ENCODE peak calls at places on chromosomes 5 and 9, in four cellular contexts. G is GM12878, C is K562, O is HL-60. J is an unnamed sample.

GRCh38 chr9:82170871-82171270 is 182.3 kb downstream of the SPATA31D1 start:
- DNase-seq in G (no peak), C (no peak), O (no peak), J (no peak)

GRCh38 chr5:161676109-161676508 is 9.4 kb upstream of the GABRA6 start:
- DNase-seq in G (peak), C (no peak), O (no peak), J (no peak)

GRCh38 chr5:160616712-160617497 is 195.2 kb downstream of the PTTG1 start:
- DNase-seq in G (no peak), C (no peak), O (peak), J (no peak)

GRCh38 chr5:89560724-89561123 is 677.7 kb upstream of the MEF2C start:
- DNase-seq in G (no peak), C (no peak), O (no peak), J (no peak)

GRCh38 chr5:139369181-139369580 is 13.9 kb downstream of the SLC23A1 start:
- DNase-seq in G (no peak), C (no peak), O (no peak), J (no peak)

GRCh38 chr9:116605904-116606341 is 81.2 kb upstream of the TRIM32 start:
- DNase-seq in G (no peak), C (no peak), O (no peak), J (no peak)

GRCh38 chr9:97633859-97634485 is 351 bp downstream of the NCBP1 start:
- DNase-seq in G (no peak), C (no peak), O (no peak), J (no peak)

GRCh38 chr9:76827286-76828080 is 63.2 kb downstream of the PCA3 start:
- DNase-seq in G (no peak), C (no peak), O (no peak), J (no peak)

GRCh38 chr5:71939452-71939932 is 167.8 kb upstream of the MAP1B start:
- DNase-seq in G (no peak), C (no peak), O (no peak), J (no peak)

GRCh38 chr5:169637856-169638190 is 748 bp downstream of the DOCK2 start:
- DNase-seq in G (no peak), C (no peak), O (no peak), J (peak)

GRCh38 chr5:107425541-107426031 is 245.2 kb downstream of the EFNA5 start:
- DNase-seq in G (no peak), C (no peak), O (no peak), J (no peak)

GRCh38 chr5:50923768-50924113 is 257.3 kb downstream of the PARP8 start:
- DNase-seq in G (no peak), C (no peak), O (no peak), J (no peak)

GRCh38 chr9:136784997-136785361 is 6.2 kb upstream of the TMEM141 start:
- DNase-seq in G (no peak), C (peak), O (no peak), J (no peak)
- TF ChIP-seq SPI1 in G (no peak), C (no peak), O (no peak), J (no peak)

DNA sequence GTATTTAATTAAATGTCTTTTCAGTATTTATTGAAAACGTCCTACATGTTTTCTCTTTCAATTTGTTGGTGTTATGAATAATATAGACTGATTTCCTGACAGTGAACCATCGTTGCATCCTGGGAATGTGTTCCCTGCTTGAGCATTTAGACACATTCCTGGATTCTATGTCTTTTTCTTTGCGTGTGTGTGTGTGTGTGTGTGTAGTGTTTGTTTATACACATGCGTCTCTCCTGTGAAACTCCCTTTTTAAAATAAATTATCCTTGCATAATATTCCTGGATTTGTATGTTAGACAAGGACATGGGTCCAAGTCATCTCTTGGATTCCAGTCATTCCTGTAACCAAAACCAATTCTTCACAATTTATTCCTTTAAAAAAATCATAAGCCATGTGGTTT is 153.4 kb downstream of the HSPA4 start:
- DNase-seq in G (no peak), C (no peak), O (no peak), J (no peak)
- TF ChIP-seq SPI1 in G (no peak), C (no peak), O (no peak), J (no peak)

DNA sequence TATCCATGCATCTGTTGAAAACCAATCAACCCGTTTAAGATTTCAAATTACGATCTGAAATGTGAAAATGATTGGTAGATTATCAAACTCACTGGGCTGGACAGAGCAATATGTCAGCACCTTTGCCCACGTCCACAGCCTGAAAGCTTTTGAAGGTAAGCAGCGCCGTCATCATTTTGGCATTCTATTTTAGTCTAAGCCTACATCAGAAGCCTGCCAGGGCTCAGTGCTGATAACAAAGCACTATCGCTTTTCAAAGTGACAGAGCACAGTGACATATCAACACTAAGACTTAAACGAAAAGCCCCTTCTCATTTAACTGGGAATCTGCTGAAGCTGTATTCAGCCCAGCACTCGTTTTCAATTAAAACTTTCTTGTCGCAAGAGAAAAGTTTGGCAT is 1076.3 kb downstream of the PTPRD start:
- DNase-seq in G (no peak), C (no peak), O (no peak), J (no peak)
- TF ChIP-seq SPI1 in G (no peak), C (no peak), O (no peak), J (no peak)

GRCh38 chr9:120928720-120929389 is 2.3 kb upstream of the TRAF1 start:
- DNase-seq in G (no peak), C (no peak), O (peak), J (peak)

GRCh38 chr9:120929392-120929791 is 2.8 kb upstream of the TRAF1 start:
- DNase-seq in G (no peak), C (no peak), O (no peak), J (no peak)

GRCh38 chr9:120927125-120928014 is 774 bp upstream of the TRAF1 start:
- DNase-seq in G (no peak), C (no peak), O (no peak), J (no peak)

GRCh38 chr9:120926397-120926928 is at the start of gene TRAF1:
- DNase-seq in G (no peak), C (no peak), O (peak), J (no peak)

DNA sequence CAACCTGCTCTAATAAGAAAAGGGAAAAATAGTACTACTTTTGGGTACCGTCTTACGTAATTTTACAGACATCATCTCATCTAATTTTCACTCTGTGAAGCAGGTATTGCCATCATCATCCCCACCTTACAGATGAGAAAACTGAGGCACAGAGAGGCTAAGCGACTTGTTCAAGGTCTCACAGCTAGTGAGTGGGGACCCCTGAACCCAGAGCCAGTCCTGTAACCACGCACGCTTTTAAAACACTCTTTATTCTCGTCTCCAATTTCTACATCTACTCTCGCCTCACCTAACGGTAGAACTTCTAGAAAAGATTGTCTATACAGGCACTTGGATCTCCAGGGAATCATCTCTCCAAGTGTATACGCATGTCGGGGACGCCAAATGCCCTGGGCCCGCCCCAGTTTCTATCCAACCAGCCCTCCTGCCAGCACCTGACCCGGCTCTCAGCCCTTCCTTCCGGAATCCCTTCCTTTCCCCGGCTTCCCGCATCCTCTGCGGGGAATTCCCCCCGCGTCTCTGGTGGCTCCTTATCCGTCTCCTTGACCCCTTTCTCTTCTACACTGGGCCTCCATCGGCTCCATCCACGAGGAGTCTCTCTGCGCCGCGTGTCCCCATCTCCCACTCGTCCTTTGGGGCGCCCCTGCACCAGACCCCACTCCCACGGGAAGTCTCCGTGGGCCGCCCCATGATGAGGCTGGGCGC is 1.6 kb upstream of the TRAF1 start:
- DNase-seq in G (no peak), C (no peak), O (no peak), J (no peak)
- TF ChIP-seq SPI1 in G (no peak), C (no peak), O (no peak), J (no peak)

GRCh38 chr5:132666310-132667123 is 7.3 kb upstream of the IL4 start:
- DNase-seq in G (no peak), C (peak), O (no peak), J (no peak)
- TF ChIP-seq SPI1 in G (no peak), C (no peak), O (no peak), J (no peak)

GRCh38 chr9:135069556-135070197 is 17.8 kb upstream of the OLFM1 start:
- DNase-seq in G (no peak), C (no peak), O (no peak), J (no peak)
- TF ChIP-seq SPI1 in G (no peak), C (no peak), O (no peak), J (no peak)

GRCh38 chr5:10140195-10140973 is 109.3 kb downstream of the ATPSCKMT start:
- DNase-seq in G (no peak), C (no peak), O (no peak), J (no peak)
- TF ChIP-seq SPI1 in G (no peak), C (no peak), O (no peak), J (no peak)

GRCh38 chr9:118059520-118060278 is 355.5 kb downstream of the TLR4 start:
- DNase-seq in G (no peak), C (peak), O (no peak), J (no peak)
- TF ChIP-seq SPI1 in G (no peak), C (no peak), O (no peak), J (no peak)

GRCh38 chr9:135719472-135719871 is 17.5 kb downstream of the KCNT1 start:
- DNase-seq in G (no peak), C (no peak), O (no peak), J (no peak)
- TF ChIP-seq SPI1 in G (no peak), C (no peak), O (no peak), J (no peak)

GRCh38 chr9:130825809-130826208 is 9.2 kb upstream of the ABL1 start:
- DNase-seq in G (no peak), C (peak), O (no peak), J (no peak)
- TF ChIP-seq SPI1 in G (no peak), C (no peak), O (no peak), J (no peak)

J was measured in GM12891.